ENCODE peak calls at places on chromosomes 16 and 17, in ten cellular contexts. U is HL-60; Q is WERI-Rb-1; W is heart left ventricle; P is CD4-positive, alpha-beta T cell; Y is right cardiac atrium; K is uterus; N is ovary; X is breast epithelium; S is tibial nerve. G is an unnamed sample.
A peak's percentile ranks its signal among the peaks of the same experiment; 100 is the strongest.

GRCh38 chr16:67881557-67882220 is 3.0 kb upstream of the NRN1L start:
- DNase-seq in X (no peak), Y (no peak), S (no peak), P (no peak), W (peak; percentile 84), Q (no peak), K (no peak), N (no peak), U (no peak), G (no peak)

GRCh38 chr16:8674413-8675022 is at the start of gene ABAT:
- DNase-seq in U (peak; percentile 21), K (peak; percentile 81), Q (peak; percentile 86), N (peak; percentile 92), X (peak; percentile 88), Y (peak; percentile 97), W (peak; percentile 93), P (peak; percentile 84), S (peak; percentile 77), G (peak; percentile 90)

GRCh38 chr16:87806608-87807546 is 41.1 kb upstream of the KLHDC4 start:
- DNase-seq in S (no peak), P (peak; percentile 54), Q (peak; percentile 47), W (peak; percentile 80), K (no peak), Y (peak; percentile 84), N (peak; percentile 45), X (peak; percentile 27), U (no peak), G (peak; percentile 58)

GRCh38 chr17:64384253-64385186 is 6.1 kb downstream of the PECAM1 start:
- DNase-seq in K (no peak), N (no peak), X (no peak), Y (no peak), Q (no peak), W (no peak), U (no peak), P (no peak), S (no peak), G (no peak)

GRCh38 chr16:66248096-66248495 is 118.4 kb upstream of the CDH5 start:
- DNase-seq in S (peak; percentile 51), X (no peak), K (peak; percentile 83), Q (no peak), U (no peak), N (peak; percentile 88), W (peak; percentile 83), Y (peak; percentile 90), P (no peak), G (no peak)

GRCh38 chr16:740459-740763 is 386 bp downstream of the CIAO3 start:
- DNase-seq in Q (no peak), N (no peak), W (no peak), U (no peak), S (no peak), K (no peak), P (no peak), Y (no peak), X (no peak), G (peak; percentile 85)

GRCh38 chr17:9003355-9004131 is 17.8 kb upstream of the NTN1 start:
- DNase-seq in Q (peak; percentile 41), S (no peak), P (no peak), K (no peak), U (no peak), Y (peak; percentile 70), X (no peak), W (peak; percentile 31), N (no peak), G (no peak)

GRCh38 chr16:68395167-68395786 is 53.0 kb downstream of the SMPD3 start:
- DNase-seq in Q (no peak), X (no peak), S (no peak), N (no peak), P (no peak), U (no peak), Y (no peak), K (no peak), W (no peak), G (no peak)

GRCh38 chr16:89343501-89344291 is 126.2 kb downstream of the ZNF778 start:
- DNase-seq in W (no peak), P (no peak), U (no peak), Q (no peak), K (no peak), S (no peak), Y (peak; percentile 58), X (no peak), N (peak; percentile 38), G (no peak)

GRCh38 chr16:68995011-68995504 is 110.4 kb upstream of the HAS3 start:
- DNase-seq in S (no peak), P (no peak), N (no peak), K (no peak), X (peak; percentile 57), Y (no peak), Q (peak; percentile 46), W (no peak), U (no peak), G (no peak)

GRCh38 chr16:78462261-78463208 is 363.1 kb downstream of the WWOX start:
- DNase-seq in W (no peak), X (no peak), S (no peak), U (no peak), Q (peak; percentile 71), P (no peak), Y (no peak), N (no peak), K (no peak), G (no peak)

GRCh38 chr16:3305109-3306068 is at the start of the genes TIGD7 and ZNF75A:
- DNase-seq in Y (peak; percentile 95), N (peak; percentile 90), W (peak; percentile 93), X (peak; percentile 71), Q (peak; percentile 96), U (peak; percentile 93), K (peak; percentile 71), S (peak; percentile 56), P (peak; percentile 72), G (peak; percentile 97)

GRCh38 chr16:72291531-72291981 is 119.6 kb upstream of the PMFBP1 start:
- DNase-seq in U (no peak), X (no peak), P (no peak), N (no peak), W (no peak), Y (no peak), Q (no peak), K (no peak), S (no peak), G (no peak)
- H3K27ac ChIP-seq in U (no peak overlapping the region), X (peak overlapping the region; percentile 78), P (no peak overlapping the region), N (no peak overlapping the region), W (no peak overlapping the region), Y (no peak overlapping the region), Q (no peak overlapping the region), K (peak overlapping the region; percentile 7), S (no peak overlapping the region), G (peak overlapping the region; percentile 57)

GRCh38 chr17:78358538-78359215 is 1.2 kb downstream of the SOCS3 start:
- DNase-seq in W (no peak), Q (peak; percentile 76), P (no peak), X (no peak), U (no peak), K (no peak), S (no peak), Y (peak; percentile 75), N (no peak), G (no peak)
- H3K27me3 ChIP-seq in W (no peaks in the 10 kb centered on the region), Q (peaks cover 22% of the 10 kb centered on the region), P (no peaks in the 10 kb centered on the region), X (no peaks in the 10 kb centered on the region), U (peaks cover 14% of the 10 kb centered on the region), K (no peaks in the 10 kb centered on the region), S (no peaks in the 10 kb centered on the region), Y (no peaks in the 10 kb centered on the region), N (no peaks in the 10 kb centered on the region), G (no peaks in the 10 kb centered on the region)

GRCh38 chr16:10616395-10616743 is 36.0 kb upstream of the EMP2 start:
- DNase-seq in K (no peak), Q (no peak), X (no peak), Y (no peak), N (no peak), S (no peak), P (no peak), W (no peak), U (no peak), G (no peak)
- H3K27ac ChIP-seq in K (no peak overlapping the region), Q (no peak overlapping the region), X (peak overlapping the region; percentile 90), Y (no peak overlapping the region), N (no peak overlapping the region), S (peak overlapping the region; percentile 29), P (no peak overlapping the region), W (peak overlapping the region; percentile 86), U (no peak overlapping the region), G (peak overlapping the region; percentile 73)

GRCh38 chr16:17743578-17743977 is 272.8 kb upstream of the XYLT1 start:
- DNase-seq in U (no peak), N (no peak), K (no peak), W (no peak), P (no peak), Q (no peak), Y (no peak), X (no peak), S (no peak), G (no peak)
- H3K27me3 ChIP-seq in U (no peaks in the 10 kb centered on the region), N (no peaks in the 10 kb centered on the region), K (no peaks in the 10 kb centered on the region), W (no peaks in the 10 kb centered on the region), P (no peaks in the 10 kb centered on the region), Q (no peaks in the 10 kb centered on the region), Y (no peaks in the 10 kb centered on the region), X (no peaks in the 10 kb centered on the region), S (no peaks in the 10 kb centered on the region), G (no peaks in the 10 kb centered on the region)

GRCh38 chr16:2210386-2211365 is at the start of gene BRICD5:
- DNase-seq in X (no peak), P (no peak), W (no peak), S (no peak), U (no peak), K (no peak), N (no peak), Q (peak; percentile 90), Y (peak; percentile 63), G (no peak)
- H3K27ac ChIP-seq in X (peak within 1 kb of the TSS; percentile 70), P (no peak within 1 kb of the TSS), W (peak within 1 kb of the TSS; percentile 88), S (no peak within 1 kb of the TSS), U (no peak within 1 kb of the TSS), K (no peak within 1 kb of the TSS), N (no peak within 1 kb of the TSS), Q (peak within 1 kb of the TSS; percentile 93), Y (no peak within 1 kb of the TSS), G (no peak within 1 kb of the TSS)

G was measured in left lung.